ENCODE peak calls at places on chromosomes 6 and 20, in ten cellular contexts. X is PC-9, C is cardiac muscle cell, F is SJSA1, P is right cardiac atrium, R is tibial artery, B is uterus, U is heart right ventricle, G is neural progenitor cell, I is IMR-90. T is an unnamed sample.

GRCh38 chr6:167719920-167720319 is 106.8 kb upstream of the AFDN start:
- DNase-seq in B (no peak), F (no peak), U (no peak), C (no peak), X (no peak), R (no peak), P (no peak), I (no peak), G (no peak), T (no peak)

GRCh38 chr20:4082406-4083102 is 67.2 kb upstream of the RNF24 start:
- DNase-seq in F (peak), P (peak), R (no peak), U (peak), C (peak), I (peak), X (peak), G (peak), B (peak), T (no peak)

GRCh38 chr6:37435373-37435772 is 2.4 kb downstream of the CMTR1 start:
- DNase-seq in F (no peak), R (no peak), X (no peak), U (no peak), I (no peak), P (no peak), C (no peak), B (no peak), G (no peak), T (no peak)

GRCh38 chr6:15327271-15327670 is 81.4 kb downstream of the JARID2 start:
- DNase-seq in X (no peak), C (no peak), G (peak), F (no peak), R (no peak), I (no peak), U (no peak), P (no peak), B (no peak), T (peak)

GRCh38 chr6:132764370-132764769 is 6.7 kb upstream of the VNN2 start:
- DNase-seq in R (no peak), F (no peak), C (peak), P (peak), X (peak), U (peak), G (peak), B (peak), I (peak), T (peak)

GRCh38 chr6:31966997-31967925 is 4.7 kb downstream of the DXO start:
- DNase-seq in G (no peak), B (no peak), P (no peak), F (no peak), U (no peak), R (peak), I (no peak), X (no peak), C (no peak), T (no peak)

GRCh38 chr6:82365011-82365751 is 1.6 kb downstream of the TPBG start:
- DNase-seq in I (peak), R (no peak), X (peak), U (peak), G (peak), F (no peak), P (peak), B (peak), C (peak), T (peak)

GRCh38 chr6:88895911-88896310 is 67.5 kb downstream of the RNGTT start:
- DNase-seq in U (no peak), P (no peak), G (peak), X (no peak), C (no peak), B (no peak), F (no peak), R (no peak), I (no peak), T (no peak)

GRCh38 chr6:15462717-15463525 is 199.9 kb downstream of the DTNBP1 start:
- DNase-seq in B (no peak), X (no peak), I (peak), R (no peak), U (no peak), F (no peak), C (peak), G (no peak), P (no peak), T (no peak)

GRCh38 chr20:47118201-47118600 is 223.6 kb downstream of the EYA2 start:
- DNase-seq in X (no peak), G (peak), B (no peak), U (no peak), F (no peak), P (no peak), R (no peak), C (no peak), I (peak), T (no peak)

GRCh38 chr6:3205913-3206312 is 21.5 kb downstream of the TUBB2B start:
- DNase-seq in B (no peak), R (no peak), I (peak), P (no peak), X (peak), U (no peak), C (peak), F (no peak), G (no peak), T (no peak)

GRCh38 chr20:38664284-38664683 is 60.0 kb upstream of the SLC32A1 start:
- DNase-seq in I (no peak), X (no peak), C (no peak), P (no peak), B (no peak), R (no peak), F (no peak), G (no peak), U (no peak), T (no peak)

GRCh38 chr20:17589161-17589834 is 19.4 kb downstream of the DSTN start:
- DNase-seq in X (no peak), C (no peak), R (no peak), F (no peak), P (no peak), G (no peak), I (no peak), U (no peak), B (no peak), T (no peak)

GRCh38 chr6:127939442-127940066 is 38.7 kb upstream of the THEMIS start:
- DNase-seq in R (no peak), C (peak), F (no peak), G (no peak), U (no peak), I (no peak), B (no peak), X (peak), P (no peak), T (no peak)

GRCh38 chr20:64099880-64100565 is 7.3 kb downstream of the NPBWR2 start:
- DNase-seq in C (no peak), G (no peak), U (no peak), R (no peak), X (no peak), B (no peak), P (peak), F (no peak), I (no peak), T (no peak)

GRCh38 chr6:18317850-18318249 is 53.5 kb upstream of the DEK start:
- DNase-seq in I (peak), G (no peak), F (no peak), R (no peak), U (no peak), P (no peak), C (no peak), X (no peak), B (no peak), T (no peak)

GRCh38 chr6:62746968-62747367 is 460.9 kb upstream of the KHDRBS2 start:
- DNase-seq in P (no peak), U (no peak), X (no peak), I (no peak), R (no peak), F (no peak), G (no peak), C (no peak), B (no peak), T (no peak)

GRCh38 chr6:152954443-152954842 is 28.4 kb downstream of the FBXO5 start:
- DNase-seq in U (no peak), P (no peak), B (no peak), I (no peak), C (no peak), F (no peak), R (no peak), G (no peak), X (no peak), T (no peak)

GRCh38 chr6:33577106-33577535 is 3.0 kb downstream of the BAK1 start:
- DNase-seq in P (peak), F (no peak), G (no peak), X (peak), C (no peak), B (peak), I (no peak), U (peak), R (peak), T (peak)

GRCh38 chr6:166206510-166207389 is 39.1 kb upstream of the TBXT start:
- DNase-seq in U (no peak), P (no peak), G (no peak), I (no peak), C (peak), B (no peak), R (no peak), X (no peak), F (no peak), T (no peak)

GRCh38 chr6:85435872-85436271 is 14.0 kb upstream of the NT5E start:
- DNase-seq in X (no peak), I (no peak), B (no peak), R (no peak), U (no peak), G (no peak), C (no peak), F (no peak), P (no peak), T (no peak)

GRCh38 chr20:38534756-38535155 is 46.2 kb upstream of the ADIG start:
- DNase-seq in X (no peak), F (no peak), R (no peak), P (no peak), I (no peak), G (no peak), U (no peak), C (no peak), B (no peak), T (no peak)

GRCh38 chr20:2206957-2207769 is 88.6 kb upstream of the TGM3 start:
- DNase-seq in C (peak), B (peak), P (peak), G (peak), F (peak), U (peak), X (peak), R (peak), I (peak), T (peak)

GRCh38 chr6:112268628-112269027 is 14.3 kb upstream of the LAMA4 start:
- DNase-seq in R (no peak), C (no peak), U (no peak), P (no peak), G (no peak), X (no peak), F (no peak), B (no peak), I (no peak), T (no peak)

GRCh38 chr6:15330174-15330934 is 84.5 kb downstream of the JARID2 start:
- DNase-seq in G (no peak), P (no peak), R (no peak), B (no peak), I (peak), F (peak), C (no peak), U (no peak), X (no peak), T (no peak)

GRCh38 chr6:3222506-3223038 is 4.9 kb downstream of the TUBB2B start:
- DNase-seq in F (no peak), B (no peak), X (no peak), P (no peak), I (no peak), C (no peak), U (no peak), R (no peak), G (no peak), T (no peak)

GRCh38 chr6:133814797-133815196 is 74.1 kb upstream of the TCF21 start:
- DNase-seq in F (no peak), I (peak), B (peak), G (no peak), U (no peak), P (peak), R (peak), C (peak), X (no peak), T (no peak)

GRCh38 chr20:43572891-43573290 is 14.1 kb downstream of the SGK2 start:
- DNase-seq in C (no peak), I (no peak), G (no peak), X (no peak), U (no peak), P (no peak), B (no peak), F (no peak), R (no peak), T (no peak)

GRCh38 chr20:20664795-20665194 is 47.6 kb downstream of the RALGAPA2 start:
- DNase-seq in P (no peak), C (peak), I (no peak), G (peak), B (no peak), U (no peak), R (no peak), X (no peak), F (no peak), T (no peak)

GRCh38 chr6:35328108-35328723 is 14.1 kb upstream of the PPARD start:
- DNase-seq in X (no peak), P (no peak), F (no peak), U (no peak), B (no peak), C (no peak), R (no peak), I (no peak), G (no peak), T (no peak)

GRCh38 chr6:137734005-137734874 is 132.8 kb upstream of the TNFAIP3 start:
- DNase-seq in F (no peak), R (no peak), U (no peak), X (no peak), G (no peak), P (no peak), I (no peak), B (no peak), C (no peak), T (no peak)

GRCh38 chr6:7991992-7992815 is 72.0 kb downstream of the BLOC1S5 start:
- DNase-seq in P (peak), X (no peak), I (peak), G (peak), R (peak), B (peak), F (no peak), U (no peak), C (peak), T (no peak)

GRCh38 chr6:18262812-18263560 is 1.3 kb downstream of the DEK start:
- DNase-seq in G (peak), U (no peak), C (peak), P (no peak), X (no peak), B (no peak), R (no peak), F (no peak), I (peak), T (no peak)

GRCh38 chr6:136077834-136078576 is 172.1 kb downstream of the MTFR2 start:
- DNase-seq in U (no peak), X (no peak), G (no peak), I (peak), P (no peak), R (no peak), C (peak), B (no peak), F (no peak), T (no peak)

GRCh38 chr20:34704177-34705007 is at the start of gene TP53INP2:
- DNase-seq in B (peak), G (peak), X (peak), I (peak), C (peak), F (peak), P (peak), U (peak), R (peak), T (peak)
- H3K27ac ChIP-seq in B (peak), G (peak), X (peak), I (peak), C (peak), F (peak), P (peak), U (peak), R (peak), T (peak)

DNA sequence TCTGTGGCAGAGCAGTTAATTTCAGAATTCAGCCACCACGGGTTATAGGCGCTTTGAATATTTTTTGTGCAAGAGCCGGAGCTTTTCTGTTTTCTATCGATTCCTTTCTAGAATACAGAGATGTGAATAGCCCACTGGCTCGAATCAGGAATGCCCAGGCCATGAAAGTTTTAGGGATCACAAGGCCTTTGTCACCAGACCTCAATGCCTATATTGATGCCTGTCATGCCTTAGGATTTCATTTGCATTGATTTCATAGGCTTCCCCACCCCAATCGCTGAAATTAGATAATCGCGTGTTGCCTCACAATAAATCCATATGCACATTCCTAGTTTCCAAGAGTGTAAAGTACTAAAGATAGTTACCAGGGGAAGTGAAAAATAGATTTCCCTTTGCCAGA is 150.7 kb downstream of the SASH1 start:
- DNase-seq in F (no peak), G (no peak), C (no peak), R (no peak), B (no peak), U (no peak), I (no peak), X (no peak), P (no peak), T (no peak)
- H3K27ac ChIP-seq in F (no peak), G (no peak), C (no peak), R (peak), B (peak), U (peak), I (no peak), X (no peak), P (peak), T (no peak)

GRCh38 chr6:21769973-21770372 is 176.4 kb downstream of the SOX4 start:
- DNase-seq in X (no peak), U (no peak), C (no peak), R (no peak), F (no peak), P (no peak), G (no peak), B (no peak), I (peak), T (no peak)

GRCh38 chr6:21769405-21769851 is 175.9 kb downstream of the SOX4 start:
- DNase-seq in R (no peak), F (peak), G (peak), U (no peak), X (no peak), I (peak), C (peak), P (peak), B (peak), T (no peak)

GRCh38 chr6:21764989-21765388 is 171.4 kb downstream of the SOX4 start:
- DNase-seq in G (no peak), C (no peak), B (no peak), R (no peak), P (no peak), F (no peak), U (no peak), I (no peak), X (no peak), T (no peak)

GRCh38 chr6:21771626-21772320 is 178.2 kb downstream of the SOX4 start:
- DNase-seq in B (no peak), F (no peak), U (no peak), R (no peak), C (peak), P (no peak), I (no peak), G (no peak), X (no peak), T (no peak)

GRCh38 chr6:21767891-21768659 is 174.5 kb downstream of the SOX4 start:
- DNase-seq in I (peak), U (no peak), P (no peak), G (no peak), F (no peak), R (no peak), B (no peak), X (no peak), C (peak), T (no peak)
- H3K27ac ChIP-seq in I (peak), U (no peak), P (no peak), G (peak), F (peak), R (no peak), B (peak), X (peak), C (no peak), T (no peak)

GRCh38 chr20:49877254-49877990 is 37.9 kb downstream of the SPATA2 start:
- DNase-seq in I (no peak), P (no peak), B (no peak), G (no peak), F (no peak), R (no peak), X (no peak), C (no peak), U (no peak), T (no peak)
- H3K27ac ChIP-seq in I (no peak), P (no peak), B (no peak), G (no peak), F (peak), R (peak), X (no peak), C (no peak), U (no peak), T (no peak)

DNA sequence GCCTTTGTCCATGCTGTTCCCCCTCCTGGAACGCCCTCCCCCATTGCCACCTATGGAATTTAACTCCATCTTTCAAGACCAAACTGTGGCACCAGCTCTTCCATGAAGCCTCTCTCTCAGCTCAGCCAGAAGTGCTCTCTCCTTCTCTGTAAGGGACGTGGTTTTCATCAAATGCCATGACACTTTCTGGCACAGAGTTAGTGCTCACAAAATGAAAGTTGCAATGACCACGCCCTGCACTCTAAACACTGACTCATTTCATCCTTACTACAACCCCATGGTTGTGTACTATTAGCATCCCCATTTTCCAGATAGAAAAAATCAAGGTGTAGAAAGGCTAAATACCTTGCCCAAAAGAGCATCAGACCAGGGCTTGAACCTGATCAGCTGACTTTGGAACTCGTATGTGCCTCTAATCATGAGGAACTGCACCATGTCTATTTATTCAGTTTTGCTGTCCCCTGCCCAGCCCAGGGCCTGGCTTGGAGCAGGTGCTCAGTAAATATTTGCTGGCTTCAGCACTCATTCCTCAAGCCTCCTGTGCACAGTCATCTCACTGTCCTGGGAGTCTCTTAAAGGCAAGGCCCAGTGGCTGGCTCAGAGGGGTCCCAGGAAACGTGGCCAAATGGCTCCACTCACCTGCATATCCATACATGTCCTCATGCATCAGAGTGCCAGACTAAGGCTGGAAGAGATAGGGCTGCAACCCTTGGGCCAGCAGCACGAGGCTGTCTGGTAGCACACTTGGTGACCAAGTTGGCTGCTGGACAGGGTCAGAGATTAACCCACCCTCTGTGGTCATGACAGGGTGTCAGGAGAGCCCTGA is 77.9 kb downstream of the MRPL14 start:
- DNase-seq in B (peak), C (peak), P (peak), I (peak), R (no peak), U (no peak), G (no peak), X (no peak), F (no peak), T (peak)
- H3K27ac ChIP-seq in B (peak), C (no peak), P (peak), I (peak), R (no peak), U (peak), G (no peak), X (peak), F (no peak), T (peak)

DNA sequence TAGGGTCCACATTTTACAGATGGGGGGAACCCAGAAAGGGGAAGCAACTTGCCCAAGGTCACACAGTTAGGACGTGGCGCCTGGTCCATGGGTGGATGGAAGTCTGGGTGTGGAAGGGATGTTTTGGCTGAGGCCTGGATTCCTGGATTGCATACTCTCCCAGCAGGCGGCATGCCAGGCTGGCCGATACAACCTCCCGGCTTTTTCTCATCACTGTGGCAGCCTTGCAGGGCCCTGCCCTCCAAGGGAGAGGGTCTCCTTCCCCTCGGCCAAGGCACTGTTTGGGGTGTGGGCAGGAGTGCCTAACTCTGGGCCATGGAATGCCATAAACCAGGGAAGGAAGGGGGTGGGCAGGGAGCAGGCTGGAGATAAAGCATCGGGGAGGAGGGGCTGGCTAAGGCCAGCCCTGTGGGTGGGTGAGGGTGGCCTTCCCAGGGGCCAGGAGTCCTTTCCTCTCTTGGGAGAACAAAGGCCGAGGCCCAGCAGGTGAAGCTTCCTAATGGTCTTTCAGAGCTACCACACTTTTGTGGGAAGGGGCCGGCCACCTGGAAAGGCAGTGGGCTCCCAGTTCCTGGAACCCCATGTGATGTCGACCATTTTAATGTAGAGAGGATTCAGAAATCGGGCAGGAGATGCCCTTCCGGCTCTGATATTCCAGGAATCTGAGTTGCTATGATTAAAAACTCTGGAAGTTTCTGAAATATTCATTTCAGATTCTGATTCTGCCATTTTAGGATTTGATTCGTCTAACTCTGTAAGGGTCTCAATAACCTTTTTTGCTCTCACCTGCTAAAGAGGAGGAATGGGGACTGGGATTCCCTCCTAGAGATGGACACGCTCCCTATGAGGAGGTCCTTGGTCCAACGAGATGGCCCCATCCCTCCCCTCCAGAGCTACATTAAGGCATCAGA is 4.2 kb downstream of the FOXS1 start:
- DNase-seq in G (no peak), P (no peak), I (no peak), F (no peak), B (no peak), X (no peak), U (no peak), C (peak), R (no peak), T (no peak)
- H3K27ac ChIP-seq in G (no peak), P (peak), I (no peak), F (peak), B (peak), X (no peak), U (peak), C (no peak), R (peak), T (no peak)